ENCODE peak calls at places on chromosome 14, in ten cellular contexts. W, X, N, S, Z, Q, L, B, D and V are unnamed samples. For H3K36me3, the result is how much of the 10 kb centered on the place peaks cover.

GRCh38 chr14:101599234-101599885 is 38.1 kb downstream of the DIO3 start:
- DNase-seq in Z (no peak), Q (no peak), S (no peak), X (no peak), W (no peak), B (no peak), L (no peak), N (no peak), D (no peak), V (no peak)

GRCh38 chr14:102154121-102154520 is 14.4 kb downstream of the WDR20 start:
- DNase-seq in S (no peak), X (no peak), W (no peak), L (no peak), Z (no peak), B (no peak), Q (no peak), N (no peak), D (no peak), V (no peak)

GRCh38 chr14:21498540-21499526 is 12.3 kb downstream of the METTL3 start:
- DNase-seq in Q (peak), Z (no peak), D (peak), S (peak), X (no peak), N (peak), B (peak), W (no peak), L (no peak), V (peak)

GRCh38 chr14:51176819-51177218 is 63.2 kb upstream of the TMX1 start:
- DNase-seq in D (peak), N (no peak), X (no peak), L (no peak), S (peak), W (no peak), Z (no peak), B (no peak), Q (no peak), V (no peak)

GRCh38 chr14:75452900-75453816 is 25.3 kb downstream of the JDP2 start:
- DNase-seq in B (no peak), S (peak), X (peak), L (no peak), D (peak), W (peak), Z (no peak), Q (peak), N (peak), V (peak)

GRCh38 chr14:30770376-30770775 is 104.0 kb upstream of the COCH start:
- DNase-seq in N (no peak), Q (no peak), B (no peak), S (no peak), X (no peak), D (no peak), L (no peak), Z (no peak), W (no peak), V (no peak)

GRCh38 chr14:59969319-59969718 is 49.4 kb downstream of the LRRC9 start:
- DNase-seq in B (no peak), Z (no peak), N (peak), W (no peak), Q (peak), S (no peak), X (no peak), L (no peak), D (no peak), V (peak)

GRCh38 chr14:69358233-69358963 is 39.7 kb downstream of the ERH start:
- DNase-seq in Q (no peak), L (no peak), S (no peak), X (no peak), N (peak), W (no peak), Z (no peak), B (no peak), D (no peak), V (no peak)

GRCh38 chr14:28767851-28768548 is 1.4 kb downstream of the FOXG1 start:
- DNase-seq in S (peak), W (no peak), N (no peak), D (peak), L (no peak), Q (no peak), Z (no peak), X (peak), B (peak), V (no peak)

GRCh38 chr14:26484562-26484961 is 113.3 kb downstream of the NOVA1 start:
- DNase-seq in Q (no peak), W (no peak), N (no peak), X (no peak), D (no peak), Z (no peak), B (no peak), L (no peak), S (no peak), V (no peak)

GRCh38 chr14:67650694-67651093 is 23.7 kb downstream of the VTI1B start:
- DNase-seq in B (no peak), Q (no peak), W (no peak), S (no peak), N (peak), L (no peak), D (no peak), X (no peak), Z (no peak), V (peak)

GRCh38 chr14:69260246-69260978 is 454 bp downstream of the GALNT16 start:
- DNase-seq in D (peak), Z (no peak), N (peak), B (peak), Q (no peak), S (peak), X (peak), L (no peak), W (no peak), V (no peak)

GRCh38 chr14:74572829-74573360 is 39.1 kb downstream of the LTBP2 start:
- DNase-seq in Q (no peak), D (no peak), N (peak), Z (no peak), L (peak), X (no peak), B (no peak), S (no peak), W (no peak), V (peak)

GRCh38 chr14:101125719-101126375 is 222.3 kb upstream of the RTL1 start:
- DNase-seq in B (no peak), L (peak), D (no peak), W (peak), Z (no peak), N (no peak), Q (no peak), S (no peak), X (no peak), V (no peak)

GRCh38 chr14:84087986-84088531 is 1441.9 kb upstream of the FLRT2 start:
- DNase-seq in D (no peak), S (no peak), N (no peak), Q (no peak), W (no peak), X (peak), B (no peak), Z (no peak), L (no peak), V (no peak)

GRCh38 chr14:75861161-75861621 is 120.6 kb downstream of the TGFB3 start:
- DNase-seq in N (peak), X (no peak), S (no peak), B (no peak), Z (no peak), Q (peak), D (peak), L (no peak), W (no peak), V (peak)

GRCh38 chr14:104149617-104150141 is 11.3 kb downstream of the KIF26A start:
- DNase-seq in Z (peak), S (peak), D (peak), W (no peak), L (peak), N (peak), Q (no peak), X (no peak), B (peak), V (no peak)

GRCh38 chr14:61643546-61643945 is 51.8 kb upstream of the HIF1A start:
- DNase-seq in L (no peak), N (peak), B (no peak), S (no peak), D (no peak), Q (no peak), X (no peak), W (no peak), Z (no peak), V (peak)

GRCh38 chr14:38124496-38124895 is 83.2 kb upstream of the SSTR1 start:
- DNase-seq in S (no peak), B (no peak), N (no peak), X (no peak), Z (no peak), W (no peak), Q (no peak), L (no peak), D (no peak), V (no peak)

GRCh38 chr14:60963761-60964160 is 17.1 kb downstream of the TRMT5 start:
- DNase-seq in W (no peak), S (peak), D (no peak), B (no peak), Q (no peak), Z (no peak), L (no peak), X (no peak), N (no peak), V (no peak)

GRCh38 chr14:95316826-95317225 is 2.9 kb downstream of the CLMN start:
- DNase-seq in N (no peak), D (no peak), Z (no peak), L (no peak), S (peak), B (peak), W (no peak), X (no peak), Q (no peak), V (no peak)
- H3K4me3 ChIP-seq in N (no peak), D (no peak), Z (no peak), L (peak), S (no peak), B (peak), W (no peak), X (no peak), Q (no peak), V (no peak)

DNA sequence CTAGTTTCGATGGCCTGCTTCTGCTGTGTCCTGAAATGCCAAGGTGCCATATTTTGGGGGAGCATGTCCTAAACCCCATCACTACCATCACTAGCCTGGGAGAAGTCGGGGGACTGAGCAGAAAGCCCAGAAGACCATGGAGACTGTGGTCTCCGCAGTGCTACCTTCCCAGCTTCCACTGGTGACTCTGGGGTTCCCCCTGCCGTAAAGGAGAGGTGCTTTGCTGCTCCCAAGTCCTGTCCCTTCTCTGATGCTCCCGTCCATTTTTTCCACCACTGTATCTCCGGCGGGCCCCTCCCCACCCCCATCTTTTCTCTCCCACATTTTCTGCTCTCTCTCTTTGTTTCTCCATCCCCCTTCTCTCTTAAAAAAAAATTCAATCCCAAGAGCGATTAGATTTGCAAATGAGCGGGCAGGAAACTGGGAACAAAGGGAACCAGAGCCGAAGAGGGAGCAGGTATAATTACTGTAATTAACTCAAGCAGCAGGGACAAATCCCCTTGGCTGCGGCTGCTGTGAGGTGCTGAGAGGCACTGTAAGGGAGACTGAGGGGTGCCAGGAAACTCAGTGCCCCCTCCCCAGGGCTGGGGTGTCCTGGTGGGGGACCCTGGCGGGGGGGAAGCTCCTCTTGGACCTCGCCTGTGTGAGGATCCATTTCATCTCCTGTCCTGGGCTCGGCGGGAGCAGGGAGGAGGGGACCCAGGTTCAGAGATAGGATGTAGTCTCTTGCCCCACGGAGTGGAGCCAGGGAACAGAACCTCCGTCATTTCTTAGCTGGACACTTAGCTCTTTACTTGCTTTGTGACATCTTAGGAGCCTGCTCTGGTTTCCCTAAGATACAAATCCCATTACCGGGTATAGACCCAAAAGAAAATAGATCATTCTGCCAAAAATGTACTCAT is 140.5 kb upstream of the NRXN3 start:
- DNase-seq in S (peak), N (no peak), D (peak), Q (no peak), Z (no peak), B (peak), X (no peak), L (no peak), W (no peak), V (no peak)
- TF ChIP-seq CTCF in S (peak), N (no peak), D (no peak), Q (peak), Z (no peak), B (peak), X (no peak), L (peak), W (no peak), V (peak)

GRCh38 chr14:65052832-65053231 is 49.5 kb downstream of the MAX start:
- DNase-seq in B (no peak), Q (no peak), L (no peak), N (no peak), X (no peak), W (no peak), Z (no peak), S (no peak), D (no peak), V (no peak)

GRCh38 chr14:65057704-65058103 is 44.6 kb downstream of the MAX start:
- DNase-seq in Q (no peak), X (no peak), L (no peak), W (no peak), B (no peak), Z (no peak), S (no peak), D (no peak), N (no peak), V (no peak)

GRCh38 chr14:65054471-65055085 is 47.7 kb downstream of the MAX start:
- DNase-seq in W (peak), D (peak), L (peak), X (no peak), S (no peak), Z (no peak), Q (no peak), N (no peak), B (peak), V (no peak)
- H3K36me3 ChIP-seq in W (half or more), D (under half), L (under half), X (under half), S (under half), Z (under half), Q (under half), N (under half), B (under half), V (under half)

GRCh38 chr14:105181542-105182295 is 607 bp upstream of the NUDT14 start:
- DNase-seq in B (no peak), W (no peak), S (no peak), L (no peak), Z (no peak), Q (no peak), D (no peak), N (no peak), X (no peak), V (no peak)
- H3K4me3 ChIP-seq in B (peak), W (peak), S (peak), L (peak), Z (no peak), Q (peak), D (peak), N (no peak), X (peak), V (no peak)

GRCh38 chr14:105999361-106000028 is 473.1 kb downstream of the TMEM121 start:
- DNase-seq in X (no peak), B (peak), N (no peak), S (peak), D (peak), Z (peak), L (peak), Q (no peak), W (peak), V (no peak)
- TF ChIP-seq CTCF in X (no peak), B (peak), N (peak), S (peak), D (peak), Z (peak), L (peak), Q (peak), W (peak), V (peak)